ENCODE peak calls at places on chromosomes 13 and 19, in eight cellular contexts. F is EL; N is stimulated activated CD8-positive, alpha-beta memory T cell treated with anti-CD3 and anti-CD28 coated beads, Interleukin-4, amount 100 ng/mL, for 1 hour; H is fibroblast of mammary gland; J is transverse colon; K is sciatic nerve; W is amniotic epithelial cell; I is NCI-H1417. G is an unnamed sample.

GRCh38 chr19:29662604-29663404 is 2.5 kb upstream of the PLEKHF1 start:
- DNase-seq in F (peak), I (no peak), N (no peak), K (peak), J (peak), H (peak), W (peak), G (no peak)

GRCh38 chr19:47310819-47311218 is 1.2 kb downstream of the C5AR1 start:
- DNase-seq in I (peak), F (peak), W (peak), H (peak), N (no peak), K (no peak), J (no peak), G (peak)

GRCh38 chr13:21733475-21734311 is 62.8 kb downstream of the FGF9 start:
- DNase-seq in F (no peak), I (no peak), N (no peak), W (no peak), J (no peak), H (no peak), K (no peak), G (no peak)

GRCh38 chr13:108609353-108609752 is 20.1 kb upstream of the MYO16 start:
- DNase-seq in W (peak), H (peak), I (no peak), N (no peak), F (peak), J (no peak), K (no peak), G (peak)

GRCh38 chr13:25463496-25463895 is 91.7 kb downstream of the ATP8A2 start:
- DNase-seq in F (peak), W (peak), K (no peak), I (no peak), N (no peak), J (no peak), H (no peak), G (no peak)

GRCh38 chr13:20990910-20991525 is 70.4 kb downstream of the LATS2 start:
- DNase-seq in K (peak), H (no peak), J (no peak), N (no peak), F (no peak), W (no peak), I (no peak), G (no peak)

GRCh38 chr13:83515267-83515666 is 367.0 kb downstream of the SLITRK1 start:
- DNase-seq in F (peak), J (no peak), N (no peak), H (peak), I (no peak), W (peak), K (no peak), G (no peak)

GRCh38 chr13:59398127-59398526 is 765.6 kb downstream of the DIAPH3 start:
- DNase-seq in K (no peak), I (no peak), W (peak), F (no peak), J (no peak), N (no peak), H (peak), G (peak)

GRCh38 chr13:32472194-32472621 is 44.3 kb upstream of the N4BP2L1 start:
- DNase-seq in J (no peak), H (peak), W (no peak), I (no peak), F (no peak), N (no peak), K (no peak), G (no peak)

GRCh38 chr13:23087884-23088283 is 92.9 kb upstream of the SGCG start:
- DNase-seq in H (peak), W (peak), I (no peak), K (no peak), F (peak), J (no peak), N (no peak), G (no peak)

GRCh38 chr13:29911781-29912478 is 61.5 kb upstream of the UBL3 start:
- DNase-seq in W (no peak), K (no peak), J (no peak), H (no peak), N (no peak), F (no peak), I (no peak), G (no peak)

GRCh38 chr19:56314018-56314583 is 538 bp downstream of the ZSCAN5A start:
- DNase-seq in F (no peak), N (no peak), W (no peak), K (no peak), H (no peak), J (no peak), I (peak), G (no peak)

GRCh38 chr19:58229255-58229639 is 533 bp downstream of the ZNF544 start:
- DNase-seq in K (no peak), I (no peak), F (peak), N (no peak), W (peak), J (no peak), H (peak), G (no peak)

GRCh38 chr19:35077411-35078223 is 36.1 kb downstream of the HPN start:
- DNase-seq in I (no peak), N (no peak), J (no peak), F (no peak), H (no peak), W (no peak), K (no peak), G (peak)

GRCh38 chr13:66849706-66850105 is 380.4 kb downstream of the PCDH9 start:
- DNase-seq in I (no peak), F (no peak), K (no peak), N (no peak), H (no peak), J (no peak), W (no peak), G (no peak)

GRCh38 chr13:21033224-21033855 is 28.0 kb downstream of the LATS2 start:
- DNase-seq in H (peak), W (no peak), J (peak), N (no peak), F (peak), I (no peak), K (no peak), G (no peak)

GRCh38 chr13:90974249-90974954 is 373.1 kb upstream of the MIR17HG start:
- DNase-seq in W (no peak), N (no peak), K (no peak), I (peak), J (no peak), H (no peak), F (no peak), G (no peak)

GRCh38 chr19:1725100-1726064 is 27.9 kb upstream of the ONECUT3 start:
- DNase-seq in N (no peak), I (peak), F (peak), K (no peak), J (peak), H (peak), W (no peak), G (peak)

GRCh38 chr13:43787998-43788397 is 1.2 kb upstream of the ENOX1 start:
- DNase-seq in H (peak), K (no peak), J (no peak), N (no peak), W (peak), F (peak), I (peak), G (peak)

GRCh38 chr19:18419195-18419698 is at the start of gene SSBP4:
- DNase-seq in I (peak), J (peak), F (peak), N (no peak), W (peak), K (peak), H (peak), G (peak)

GRCh38 chr13:113546571-113547247 is 37.8 kb upstream of the TFDP1 start:
- DNase-seq in H (peak), I (no peak), N (no peak), F (no peak), J (peak), W (peak), K (peak), G (no peak)

GRCh38 chr19:12665281-12665573 is 1.3 kb downstream of the MAN2B1 start:
- DNase-seq in F (no peak), H (no peak), W (no peak), J (peak), N (no peak), I (no peak), K (no peak), G (no peak)

GRCh38 chr19:18203863-18204393 is at the start of gene RAB3A:
- DNase-seq in W (peak), J (peak), H (peak), N (peak), K (peak), I (peak), F (peak), G (peak)

GRCh38 chr19:17455711-17456123 is 5.0 kb downstream of the NXNL1 start:
- DNase-seq in J (no peak), I (peak), H (no peak), N (no peak), F (no peak), K (no peak), W (no peak), G (no peak)

GRCh38 chr19:4730740-4731171 is 7.1 kb upstream of the DPP9 start:
- DNase-seq in W (no peak), I (peak), N (no peak), H (no peak), J (peak), K (no peak), F (peak), G (no peak)

GRCh38 chr13:20969182-20969581 is 66.6 kb upstream of the XPO4 start:
- DNase-seq in H (peak), J (no peak), W (peak), K (no peak), I (no peak), N (no peak), F (peak), G (no peak)

GRCh38 chr13:51856027-51856736 is 5.6 kb upstream of the CCDC70 start:
- DNase-seq in H (no peak), F (no peak), W (no peak), J (peak), N (no peak), K (no peak), I (no peak), G (no peak)

GRCh38 chr19:31957711-31958110 is 387.7 kb upstream of the ZNF507 start:
- DNase-seq in K (no peak), N (no peak), H (no peak), W (no peak), J (no peak), I (no peak), F (no peak), G (no peak)

GRCh38 chr13:49635599-49636433 is 7.5 kb downstream of the ARL11 start:
- DNase-seq in J (no peak), K (no peak), F (peak), N (no peak), I (no peak), H (peak), W (peak), G (no peak)

GRCh38 chr19:1076951-1077350 is 10.0 kb downstream of the ARHGAP45 start:
- DNase-seq in I (no peak), K (peak), F (no peak), J (peak), N (peak), H (no peak), W (no peak), G (peak)

GRCh38 chr13:101946411-101946810 is 455.4 kb downstream of the FGF14 start:
- DNase-seq in I (no peak), W (no peak), N (no peak), J (no peak), K (no peak), H (no peak), F (no peak), G (peak)

GRCh38 chr19:7856679-7857663 is 17.2 kb downstream of the PRR36 start:
- DNase-seq in F (no peak), I (no peak), K (no peak), W (no peak), J (no peak), N (no peak), H (no peak), G (peak)

GRCh38 chr19:46678110-46678732 is 17.2 kb upstream of the DACT3 start:
- DNase-seq in F (peak), N (no peak), W (no peak), I (no peak), K (no peak), J (no peak), H (no peak), G (no peak)

GRCh38 chr13:30125422-30126073 is 181.8 kb downstream of the KATNAL1 start:
- DNase-seq in J (no peak), N (no peak), H (peak), K (no peak), F (peak), W (peak), I (peak), G (no peak)

GRCh38 chr19:1027020-1027952 is 878 bp downstream of the CNN2 start:
- DNase-seq in I (peak), W (no peak), H (no peak), J (no peak), K (no peak), F (peak), N (no peak), G (peak)

GRCh38 chr13:79108914-79109643 is 297.0 kb downstream of the RBM26 start:
- DNase-seq in N (no peak), J (no peak), I (peak), H (no peak), W (no peak), F (no peak), K (no peak), G (peak)

GRCh38 chr13:109593230-109593629 is 193.2 kb downstream of the IRS2 start:
- DNase-seq in H (no peak), I (no peak), J (no peak), W (no peak), F (no peak), N (no peak), K (no peak), G (no peak)

GRCh38 chr19:8306235-8307054 is 1.7 kb downstream of the CD320 start:
- DNase-seq in H (no peak), K (peak), W (no peak), J (peak), F (no peak), N (no peak), I (no peak), G (no peak)

GRCh38 chr19:31170046-31170445 is 179.2 kb downstream of the TSHZ3 start:
- DNase-seq in K (no peak), I (no peak), N (no peak), H (no peak), J (no peak), W (no peak), F (no peak), G (no peak)